ENCODE peak calls at places on chromosome 15, in eight cellular contexts. H is adrenal gland, K is ovary, A is cardiac muscle cell, Q is HL-60, L is IMR-90, F is transverse colon, N is Caco-2. O is an unnamed sample.

GRCh38 chr15:91589360-91589759 is 264.1 kb upstream of the SLCO3A1 start:
- DNase-seq in H (no peak), K (no peak), A (no peak), Q (no peak), L (no peak), F (no peak), N (no peak), O (no peak)

GRCh38 chr15:80026310-80026709 is 33.2 kb upstream of the ZFAND6 start:
- DNase-seq in H (no peak), K (no peak), A (no peak), Q (no peak), L (no peak), F (no peak), N (no peak), O (no peak)

GRCh38 chr15:33098082-33099058 is 96.1 kb downstream of the FMN1 start:
- DNase-seq in H (no peak), K (no peak), A (no peak), Q (no peak), L (peak), F (no peak), N (no peak), O (no peak)

GRCh38 chr15:40296561-40297230 is 11.0 kb downstream of the PLCB2 start:
- DNase-seq in H (no peak), K (no peak), A (no peak), Q (no peak), L (no peak), F (no peak), N (no peak), O (no peak)

GRCh38 chr15:66389098-66389858 is 2.6 kb downstream of the MAP2K1 start:
- DNase-seq in H (no peak), K (no peak), A (no peak), Q (no peak), L (no peak), F (no peak), N (no peak), O (peak)

GRCh38 chr15:96336045-96336642 is 5.6 kb downstream of the NR2F2 start:
- DNase-seq in H (peak), K (no peak), A (no peak), Q (no peak), L (no peak), F (peak), N (no peak), O (no peak)

GRCh38 chr15:61830536-61831330 is 229.5 kb downstream of the VPS13C start:
- DNase-seq in H (no peak), K (no peak), A (no peak), Q (peak), L (no peak), F (no peak), N (no peak), O (no peak)

GRCh38 chr15:51579012-51579411 is 43.6 kb downstream of the DMXL2 start:
- DNase-seq in H (no peak), K (no peak), A (no peak), Q (no peak), L (no peak), F (no peak), N (no peak), O (no peak)

GRCh38 chr15:42471002-42471401 is 19.9 kb downstream of the ZNF106 start:
- DNase-seq in H (no peak), K (no peak), A (no peak), Q (no peak), L (no peak), F (no peak), N (no peak), O (no peak)

GRCh38 chr15:83993591-83993990 is 242.0 kb upstream of the GOLGA6L4 start:
- DNase-seq in H (no peak), K (no peak), A (no peak), Q (no peak), L (no peak), F (no peak), N (no peak), O (peak)

GRCh38 chr15:31292391-31293020 is 34.1 kb upstream of the KLF13 start:
- DNase-seq in H (no peak), K (no peak), A (no peak), Q (no peak), L (no peak), F (no peak), N (no peak), O (no peak)

GRCh38 chr15:36724493-36724892 is 145.1 kb downstream of the CDIN1 start:
- DNase-seq in H (no peak), K (no peak), A (no peak), Q (no peak), L (no peak), F (no peak), N (no peak), O (no peak)

GRCh38 chr15:89496155-89497098 is at the start of gene RHCG:
- DNase-seq in H (peak), K (no peak), A (peak), Q (peak), L (peak), F (peak), N (peak), O (peak)

GRCh38 chr15:33310481-33311311 is at the start of gene RYR3:
- DNase-seq in H (no peak), K (no peak), A (peak), Q (no peak), L (no peak), F (no peak), N (no peak), O (no peak)

GRCh38 chr15:42131826-42132806 is 24.3 kb downstream of the PLA2G4F start:
- DNase-seq in H (no peak), K (no peak), A (peak), Q (no peak), L (no peak), F (no peak), N (no peak), O (no peak)

GRCh38 chr15:45201557-45202246 is 13.9 kb upstream of the SHF start:
- DNase-seq in H (no peak), K (no peak), A (no peak), Q (no peak), L (no peak), F (no peak), N (no peak), O (peak)

GRCh38 chr15:90496791-90497190 is 32.9 kb upstream of the CRTC3 start:
- DNase-seq in H (no peak), K (no peak), A (peak), Q (no peak), L (peak), F (no peak), N (no peak), O (no peak)

GRCh38 chr15:62071711-62072308 is 5.0 kb downstream of the C2CD4A start:
- DNase-seq in H (no peak), K (no peak), A (peak), Q (no peak), L (peak), F (no peak), N (no peak), O (peak)

GRCh38 chr15:48395532-48396011 is 64.3 kb downstream of the DUT start:
- DNase-seq in H (no peak), K (no peak), A (no peak), Q (no peak), L (peak), F (peak), N (no peak), O (no peak)

GRCh38 chr15:78644979-78645378 is 4.0 kb upstream of the CHRNB4 start:
- DNase-seq in H (no peak), K (no peak), A (no peak), Q (no peak), L (no peak), F (no peak), N (no peak), O (no peak)

GRCh38 chr15:88657326-88658069 is 18.7 kb downstream of the ISG20 start:
- DNase-seq in H (peak), K (peak), A (peak), Q (peak), L (peak), F (no peak), N (no peak), O (peak)

GRCh38 chr15:75192307-75192706 is 9.4 kb upstream of the C15orf39 start:
- DNase-seq in H (no peak), K (no peak), A (no peak), Q (no peak), L (no peak), F (no peak), N (no peak), O (no peak)

GRCh38 chr15:77858677-77859490 is 218.6 kb downstream of the TBC1D2B start:
- DNase-seq in H (no peak), K (no peak), A (no peak), Q (peak), L (no peak), F (no peak), N (no peak), O (no peak)

GRCh38 chr15:52730163-52730562 is 51.0 kb upstream of the ATOSA start:
- DNase-seq in H (no peak), K (no peak), A (no peak), Q (no peak), L (peak), F (no peak), N (no peak), O (peak)

GRCh38 chr15:20346082-20346805 is 195.4 kb downstream of the GOLGA6L6 start:
- DNase-seq in H (no peak), K (no peak), A (no peak), Q (no peak), L (no peak), F (no peak), N (peak), O (no peak)

GRCh38 chr15:31379042-31379441 is 52.4 kb downstream of the KLF13 start:
- DNase-seq in H (no peak), K (no peak), A (no peak), Q (no peak), L (no peak), F (no peak), N (no peak), O (no peak)

GRCh38 chr15:63072809-63073277 is 30.3 kb downstream of the TPM1 start:
- DNase-seq in H (no peak), K (no peak), A (no peak), Q (no peak), L (no peak), F (no peak), N (no peak), O (no peak)

GRCh38 chr15:56208185-56208584 is 35.5 kb downstream of the RFX7 start:
- DNase-seq in H (no peak), K (no peak), A (no peak), Q (no peak), L (no peak), F (no peak), N (no peak), O (no peak)

GRCh38 chr15:67050522-67051087 is 14.8 kb upstream of the SMAD3 start:
- DNase-seq in H (no peak), K (no peak), A (no peak), Q (no peak), L (no peak), F (no peak), N (no peak), O (peak)

GRCh38 chr15:101248274-101248673 is 3.6 kb downstream of the CHSY1 start:
- DNase-seq in H (no peak), K (no peak), A (no peak), Q (no peak), L (no peak), F (no peak), N (no peak), O (no peak)
- H3K4me3 ChIP-seq in H (no peak), K (no peak), A (no peak), Q (no peak), L (no peak), F (no peak), N (no peak), O (no peak)

DNA sequence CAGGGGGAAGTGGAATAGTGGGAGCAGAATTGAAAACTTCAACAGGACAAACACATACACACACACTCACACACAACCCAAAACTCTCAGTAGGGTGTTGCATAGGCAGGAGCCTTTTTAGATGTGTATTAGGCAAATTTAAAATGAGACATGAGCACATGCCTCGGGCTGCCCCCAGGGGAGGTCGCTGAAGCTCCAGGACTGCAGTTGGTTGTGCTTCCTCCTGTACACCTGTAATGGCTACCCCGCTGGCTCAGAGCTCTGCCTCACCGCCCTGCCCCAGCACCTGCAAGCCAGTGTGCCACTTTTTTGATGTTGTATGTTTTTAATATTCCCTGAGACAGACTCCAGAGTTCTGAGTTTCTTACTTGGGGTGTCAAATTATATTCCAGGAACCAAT is 303.4 kb upstream of the NR2E3 start:
- DNase-seq in H (no peak), K (no peak), A (no peak), Q (no peak), L (no peak), F (no peak), N (no peak), O (peak)
- TF ChIP-seq CTCF in H (no peak), K (no peak), A (no peak), Q (no peak), L (no peak), F (no peak), N (no peak), O (no peak)

DNA sequence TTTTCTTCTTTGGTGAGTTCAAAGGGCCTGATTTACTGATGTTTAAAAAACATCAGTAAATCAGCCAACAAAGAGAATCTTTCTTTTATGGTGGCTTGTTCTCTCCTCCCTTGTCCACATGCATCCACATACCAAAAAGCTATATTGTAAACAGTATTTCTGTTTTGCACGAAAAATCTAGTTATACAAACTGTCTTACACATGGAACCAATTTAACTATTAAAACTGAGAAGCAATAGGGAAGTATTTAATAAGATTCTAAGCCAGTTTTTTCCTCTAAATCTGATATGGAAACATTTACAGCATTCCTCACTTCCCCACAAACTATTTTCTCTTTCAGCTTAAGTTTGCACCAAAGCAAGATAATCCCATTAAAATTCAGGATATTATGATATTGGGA is 110.8 kb upstream of the ICE2 start:
- DNase-seq in H (no peak), K (no peak), A (no peak), Q (no peak), L (peak), F (no peak), N (no peak), O (no peak)
- H3K4me3 ChIP-seq in H (no peak), K (no peak), A (no peak), Q (no peak), L (no peak), F (no peak), N (no peak), O (peak)

GRCh38 chr15:99017322-99017701 is 9.7 kb upstream of the PGPEP1L start:
- DNase-seq in H (no peak), K (no peak), A (no peak), Q (no peak), L (no peak), F (no peak), N (no peak), O (no peak)

GRCh38 chr15:99015677-99016568 is 8.3 kb upstream of the PGPEP1L start:
- DNase-seq in H (no peak), K (no peak), A (peak), Q (no peak), L (no peak), F (no peak), N (no peak), O (no peak)

GRCh38 chr15:99010743-99011142 is 3.2 kb upstream of the PGPEP1L start:
- DNase-seq in H (no peak), K (no peak), A (no peak), Q (no peak), L (peak), F (no peak), N (no peak), O (no peak)

GRCh38 chr15:99016680-99017321 is 9.2 kb upstream of the PGPEP1L start:
- DNase-seq in H (no peak), K (no peak), A (no peak), Q (no peak), L (peak), F (no peak), N (no peak), O (no peak)

GRCh38 chr15:99014803-99015676 is 7.4 kb upstream of the PGPEP1L start:
- DNase-seq in H (peak), K (peak), A (peak), Q (peak), L (peak), F (peak), N (peak), O (peak)
- TF ChIP-seq CTCF in H (no peak), K (no peak), A (no peak), Q (no peak), L (no peak), F (no peak), N (no peak), O (no peak)

DNA sequence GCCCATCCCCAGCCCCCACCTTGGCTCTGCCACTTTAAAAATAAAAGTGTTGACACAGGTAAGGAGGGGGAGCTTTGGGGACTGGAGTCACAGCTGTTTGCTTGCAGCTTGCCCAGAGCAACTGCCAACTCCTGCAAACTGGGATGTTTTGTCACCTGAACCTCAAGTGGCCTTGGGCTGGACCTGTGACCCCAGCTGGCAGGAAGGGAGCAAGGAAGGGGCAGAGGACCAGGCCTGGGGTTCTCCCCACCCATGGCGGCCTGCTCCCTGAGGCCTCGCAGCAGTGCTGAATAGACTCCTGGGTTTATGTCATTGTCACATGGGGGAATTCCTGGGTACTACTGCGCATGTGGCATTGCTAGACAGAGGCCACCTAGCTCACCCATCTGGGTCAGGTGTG is 246.9 kb upstream of the TLE3 start:
- DNase-seq in H (no peak), K (no peak), A (peak), Q (no peak), L (no peak), F (no peak), N (no peak), O (no peak)
- H3K4me3 ChIP-seq in H (no peak), K (no peak), A (no peak), Q (no peak), L (no peak), F (no peak), N (no peak), O (no peak)

GRCh38 chr15:28128036-28128435 is 28.9 kb upstream of the OCA2 start:
- DNase-seq in H (peak), K (no peak), A (no peak), Q (no peak), L (no peak), F (no peak), N (no peak), O (no peak)

GRCh38 chr15:28124841-28125240 is 25.7 kb upstream of the OCA2 start:
- DNase-seq in H (no peak), K (no peak), A (no peak), Q (no peak), L (no peak), F (no peak), N (no peak), O (no peak)

GRCh38 chr15:28127036-28127435 is 27.9 kb upstream of the OCA2 start:
- DNase-seq in H (no peak), K (no peak), A (no peak), Q (no peak), L (no peak), F (no peak), N (no peak), O (no peak)

GRCh38 chr15:28123408-28124023 is 24.4 kb upstream of the OCA2 start:
- DNase-seq in H (peak), K (peak), A (peak), Q (peak), L (peak), F (peak), N (peak), O (peak)

DNA sequence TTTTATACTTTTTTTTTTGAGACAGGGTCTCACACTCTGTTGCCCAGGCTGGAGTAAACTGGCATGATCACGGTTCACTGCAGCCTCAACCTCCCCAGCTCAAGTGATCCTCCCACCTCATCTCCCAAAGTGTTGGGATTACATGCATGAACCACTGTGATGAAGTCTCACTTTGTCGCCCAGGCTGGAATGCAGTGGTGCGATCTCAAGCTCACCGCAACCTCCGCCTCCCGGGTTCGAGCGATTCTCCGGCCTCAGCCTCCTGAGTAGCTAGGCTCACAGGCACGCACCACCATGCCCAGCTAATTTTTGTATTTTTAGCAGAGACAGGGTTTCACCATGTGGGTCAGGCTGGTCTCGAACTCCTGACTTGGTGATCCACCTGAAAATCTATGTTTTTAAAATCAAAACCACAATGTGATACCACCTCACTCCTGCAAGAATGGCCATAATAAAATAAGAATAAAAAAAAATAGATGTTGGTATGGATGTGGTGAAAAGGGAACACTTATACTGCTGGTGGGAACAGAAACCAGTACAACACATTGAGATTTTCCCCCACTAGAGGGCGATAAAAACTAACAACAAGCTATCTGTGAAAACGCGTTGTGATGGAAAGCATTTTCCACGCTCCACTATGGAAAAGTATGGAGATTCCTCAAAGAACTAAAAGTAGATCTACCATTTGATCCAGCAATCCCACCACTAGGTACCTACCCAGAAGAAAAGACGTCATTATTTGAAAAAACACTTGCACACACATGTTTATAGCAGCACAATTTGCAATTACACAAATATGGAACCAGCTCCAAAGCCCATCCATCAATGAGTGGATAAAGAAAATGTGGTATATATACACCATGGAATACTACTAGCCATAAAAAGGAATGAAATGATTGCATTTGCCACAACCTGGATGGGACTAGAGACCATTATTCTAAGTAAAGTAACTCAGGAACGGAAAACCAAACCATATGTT is 26.8 kb upstream of the OCA2 start:
- DNase-seq in H (no peak), K (no peak), A (peak), Q (peak), L (peak), F (no peak), N (no peak), O (peak)
- TF ChIP-seq CTCF in H (peak), K (peak), A (peak), Q (peak), L (peak), F (peak), N (peak), O (peak)

O was measured in GM12865.